ENCODE peak calls at places on chromosome 14, in six cellular contexts. O, N, P, T, F and S are unnamed samples.

GRCh38 chr14:60251877-60252276 is 2.9 kb downstream of the PPM1A start:
- DNase-seq in N (no peak), T (no peak), P (no peak), O (no peak), F (no peak), S (no peak)

GRCh38 chr14:33163109-33163508 is 224.4 kb downstream of the NPAS3 start:
- DNase-seq in O (no peak), P (no peak), F (no peak), T (no peak), N (no peak), S (no peak)

GRCh38 chr14:60485600-60486251 is at the start of gene C14orf39:
- DNase-seq in P (no peak), T (no peak), F (no peak), O (peak), N (no peak), S (no peak)

GRCh38 chr14:56339855-56340701 is 221.9 kb downstream of the PELI2 start:
- DNase-seq in P (peak), N (no peak), O (peak), T (peak), F (peak), S (no peak)

GRCh38 chr14:54877015-54877702 is 25.5 kb downstream of the GCH1 start:
- DNase-seq in O (peak), T (no peak), F (no peak), N (no peak), P (no peak), S (no peak)

GRCh38 chr14:36952702-36953101 is 219.7 kb downstream of the SLC25A21 start:
- DNase-seq in N (no peak), F (no peak), O (no peak), T (peak), P (no peak), S (no peak)

GRCh38 chr14:49310298-49310697 is 275.9 kb downstream of the RPS29 start:
- DNase-seq in N (no peak), F (no peak), P (no peak), O (no peak), T (no peak), S (no peak)

GRCh38 chr14:23047042-23047634 is 5.1 kb downstream of the PSMB11 start:
- DNase-seq in P (no peak), T (no peak), O (no peak), N (no peak), F (no peak), S (no peak)

GRCh38 chr14:100617715-100618693 is 30.8 kb upstream of the BEGAIN start:
- DNase-seq in O (peak), P (no peak), F (no peak), N (no peak), T (no peak), S (no peak)

GRCh38 chr14:68552597-68552996 is 240.3 kb downstream of the ZFP36L1 start:
- DNase-seq in T (no peak), F (no peak), O (no peak), P (no peak), N (no peak), S (no peak)

GRCh38 chr14:61558271-61558670 is 137.0 kb upstream of the HIF1A start:
- DNase-seq in T (no peak), F (no peak), O (no peak), P (no peak), N (no peak), S (no peak)

GRCh38 chr14:23259412-23259811 is 21.7 kb downstream of the RNF212B start:
- DNase-seq in P (no peak), N (no peak), F (no peak), T (no peak), O (no peak), S (no peak)

GRCh38 chr14:26841920-26842741 is 244.3 kb upstream of the NOVA1 start:
- DNase-seq in F (peak), T (peak), P (no peak), O (no peak), N (no peak), S (peak)

GRCh38 chr14:67331368-67332125 is 28.1 kb downstream of the ATP6V1D start:
- DNase-seq in O (no peak), N (no peak), P (no peak), T (no peak), F (no peak), S (no peak)

GRCh38 chr14:67418368-67419174 is 6.6 kb upstream of the PLEK2 start:
- DNase-seq in O (no peak), N (no peak), T (no peak), P (no peak), F (no peak), S (no peak)

GRCh38 chr14:47148686-47149085 is 497.1 kb upstream of the RPL10L start:
- DNase-seq in P (no peak), O (no peak), F (no peak), N (no peak), T (no peak), S (no peak)

GRCh38 chr14:100525615-100526014 is 61.6 kb downstream of the BEGAIN start:
- DNase-seq in N (no peak), F (no peak), O (no peak), T (no peak), P (no peak), S (no peak)

GRCh38 chr14:55136868-55137785 is 8.1 kb downstream of the LGALS3 start:
- DNase-seq in F (no peak), P (no peak), T (no peak), O (peak), N (no peak), S (no peak)

GRCh38 chr14:81516941-81517797 is 16.5 kb downstream of the SEL1L start:
- DNase-seq in O (no peak), P (no peak), F (peak), T (peak), N (no peak), S (no peak)

GRCh38 chr14:100612879-100613455 is 25.8 kb upstream of the BEGAIN start:
- DNase-seq in N (no peak), P (no peak), O (peak), F (no peak), T (no peak), S (no peak)

GRCh38 chr14:81311816-81312215 is 88.3 kb downstream of the STON2 start:
- DNase-seq in T (no peak), O (no peak), P (no peak), F (no peak), N (no peak), S (no peak)

GRCh38 chr14:59739794-59740193 is 130.8 kb downstream of the RTN1 start:
- DNase-seq in T (no peak), N (no peak), F (no peak), P (peak), O (no peak), S (no peak)

GRCh38 chr14:35949933-35950332 is 123.8 kb downstream of the BRMS1L start:
- DNase-seq in T (no peak), O (no peak), P (no peak), F (peak), N (no peak), S (no peak)

GRCh38 chr14:34461334-34462131 is 507 bp downstream of the SPTSSA start:
- DNase-seq in T (peak), P (no peak), F (peak), N (no peak), O (no peak), S (no peak)

GRCh38 chr14:96626121-96626768 is 124.1 kb downstream of the PAPOLA start:
- DNase-seq in N (no peak), F (no peak), O (no peak), T (no peak), P (no peak), S (no peak)

GRCh38 chr14:98208943-98209342 is 1063.1 kb downstream of the BCL11B start:
- DNase-seq in F (no peak), N (no peak), P (no peak), O (no peak), T (no peak), S (no peak)

GRCh38 chr14:53874704-53875103 is 81.9 kb downstream of the BMP4 start:
- DNase-seq in F (no peak), O (no peak), P (no peak), N (no peak), T (no peak), S (no peak)

GRCh38 chr14:101402936-101403660 is 158.2 kb upstream of the DIO3 start:
- DNase-seq in F (no peak), T (no peak), O (peak), N (no peak), P (no peak), S (no peak)

GRCh38 chr14:79404874-79405273 is 806.4 kb downstream of the DIO2 start:
- DNase-seq in F (no peak), N (no peak), T (no peak), P (no peak), O (no peak), S (no peak)

GRCh38 chr14:99280852-99281251 is 8.9 kb upstream of the BCL11B start:
- DNase-seq in O (no peak), P (no peak), F (no peak), T (no peak), N (no peak), S (no peak)

GRCh38 chr14:73771848-73772705 is 57.9 kb upstream of the PNMA1 start:
- DNase-seq in N (peak), P (peak), T (no peak), F (peak), O (peak), S (no peak)

GRCh38 chr14:37221073-37221472 is 23.3 kb downstream of the MIPOL1 start:
- DNase-seq in P (no peak), T (no peak), F (no peak), O (no peak), N (no peak), S (no peak)

GRCh38 chr14:100417466-100417865 is 94.3 kb downstream of the SLC25A47 start:
- DNase-seq in N (no peak), F (peak), O (peak), T (peak), P (no peak), S (peak)

DNA sequence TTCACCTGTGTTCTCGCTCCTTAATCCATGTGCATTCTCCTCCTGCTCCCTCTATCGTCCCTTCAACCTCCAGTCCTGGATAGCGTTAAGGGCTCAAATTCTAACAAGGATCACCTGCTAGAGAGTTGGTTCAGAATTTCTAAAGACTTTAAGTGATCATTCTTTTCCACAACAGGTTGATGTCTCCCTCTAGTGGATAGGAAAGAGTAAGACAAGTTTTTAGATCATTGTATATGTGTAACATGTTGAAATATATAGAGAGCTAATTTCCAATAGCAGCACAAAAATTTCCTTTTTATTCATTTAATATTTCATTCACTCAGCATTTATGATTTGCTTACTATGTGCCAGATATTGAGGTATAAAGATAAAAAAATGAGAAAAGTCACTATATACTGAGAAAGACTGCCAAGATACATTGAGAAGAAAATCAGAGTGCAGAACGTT is 9.3 kb upstream of the ESR2 start:
- DNase-seq in O (peak), F (peak), T (peak), P (peak), N (peak), S (peak)
- TF ChIP-seq REST in O (no peak), F (no peak), T (no peak), P (no peak), N (no peak), S (no peak)

DNA sequence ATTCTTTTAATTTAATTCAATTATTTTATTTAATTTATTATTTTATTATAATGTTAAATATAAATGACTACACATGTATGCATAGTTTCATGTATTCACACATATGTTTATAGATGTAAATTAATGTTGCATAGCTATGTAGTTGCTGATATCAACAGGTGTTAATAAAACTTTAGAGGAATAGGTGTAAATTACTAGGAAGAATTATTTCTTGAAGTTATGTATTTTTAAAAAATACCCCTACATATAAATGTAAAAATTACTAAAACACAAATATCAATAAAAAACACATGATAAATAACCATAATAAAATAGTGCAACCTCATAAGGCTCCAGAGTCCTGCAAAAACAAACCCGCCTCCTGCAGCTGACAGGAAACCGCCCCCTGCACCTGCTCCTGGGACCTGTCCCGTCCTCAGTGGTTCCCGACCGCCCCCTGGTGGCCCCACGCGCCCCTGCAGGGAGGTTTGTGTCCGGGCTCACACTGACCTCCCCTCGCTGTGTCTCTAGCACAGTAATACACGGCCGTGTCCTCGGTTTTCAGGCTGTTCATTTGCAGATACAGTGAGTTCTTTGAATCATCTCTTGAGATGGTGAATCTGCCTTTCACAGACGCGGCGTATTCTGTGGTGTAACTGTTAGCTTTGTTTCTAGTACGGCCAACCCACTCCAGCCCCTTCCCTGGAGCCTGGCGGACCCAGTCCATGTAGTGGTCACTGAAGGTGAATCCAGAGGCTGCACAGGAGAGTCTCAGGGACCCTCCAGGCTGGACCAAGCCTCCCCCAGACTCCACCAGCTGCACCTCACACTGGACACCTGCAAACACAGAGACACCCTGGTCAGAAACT is 1264.0 kb downstream of the TMEM121 start:
- DNase-seq in O (peak), P (peak), N (no peak), F (peak), T (peak), S (no peak)
- TF ChIP-seq REST in O (no peak), P (no peak), N (no peak), F (no peak), T (no peak), S (no peak)

DNA sequence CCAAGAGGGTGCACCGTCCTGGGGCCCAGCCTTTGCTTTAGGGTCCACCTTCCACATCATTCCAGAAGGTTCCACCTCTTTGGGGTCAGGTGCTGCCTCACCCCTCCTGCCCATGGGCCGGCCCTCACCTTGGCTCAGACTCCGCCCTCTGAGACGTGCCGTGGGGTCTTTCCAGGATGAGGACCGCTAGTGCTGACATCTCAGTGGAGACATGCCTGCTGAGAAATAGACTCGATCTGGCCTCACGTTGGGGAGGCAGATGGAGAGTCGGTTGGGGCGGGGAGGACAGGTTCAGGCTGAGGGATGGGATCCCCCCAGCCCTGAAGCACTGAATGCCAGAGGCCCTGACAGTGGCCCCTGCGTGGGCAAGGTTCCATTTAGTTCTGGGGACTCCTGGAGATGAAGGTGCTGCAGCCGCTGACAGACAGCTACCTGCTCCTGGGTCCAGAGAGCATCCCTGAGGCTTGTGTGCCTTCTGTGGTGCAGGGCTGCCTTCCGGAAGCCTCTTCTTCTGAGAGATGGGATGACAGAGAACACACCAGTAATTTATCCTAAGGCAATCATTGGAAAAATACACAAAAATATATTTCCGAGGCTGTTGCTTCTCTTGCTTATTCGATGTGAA is 185.3 kb downstream of the KIF26A start:
- DNase-seq in P (no peak), F (no peak), N (no peak), T (no peak), O (no peak), S (no peak)
- TF ChIP-seq REST in P (no peak), F (no peak), N (no peak), T (no peak), O (no peak), S (no peak)

DNA sequence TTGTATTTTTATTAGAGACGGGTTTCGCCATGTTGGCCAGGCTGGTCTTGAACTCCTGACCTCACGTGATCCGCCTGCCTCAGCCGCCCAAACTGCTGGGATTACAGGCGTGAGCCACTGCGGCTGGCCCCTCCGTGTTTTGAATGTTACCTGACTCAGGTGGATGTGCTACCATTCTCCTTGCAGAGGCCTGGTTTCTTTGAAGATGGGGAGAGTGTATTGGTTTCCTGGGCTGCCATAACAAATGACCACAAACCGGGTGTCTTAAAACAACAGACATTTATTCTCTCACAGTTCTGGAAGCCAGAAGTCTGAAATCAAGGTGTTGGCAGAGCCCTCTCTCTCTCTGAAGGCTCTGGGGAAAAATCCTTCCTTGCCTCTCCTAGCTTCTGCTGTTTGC is 98.0 kb downstream of the IRF2BPL start:
- DNase-seq in P (no peak), N (no peak), F (no peak), T (no peak), O (no peak), S (no peak)
- TF ChIP-seq REST in P (no peak), N (no peak), F (no peak), T (no peak), O (no peak), S (no peak)

GRCh38 chr14:104104006-104104901 is 18.8 kb downstream of the ASPG start:
- DNase-seq in O (no peak), P (no peak), T (no peak), F (no peak), N (no peak), S (no peak)
- TF ChIP-seq REST in O (no peak), P (no peak), T (no peak), F (no peak), N (no peak), S (no peak)

GRCh38 chr14:95069018-95069417 is 88.3 kb downstream of the DICER1 start:
- DNase-seq in N (no peak), P (no peak), T (no peak), O (no peak), F (no peak), S (no peak)
- TF ChIP-seq REST in N (no peak), P (no peak), T (no peak), O (no peak), F (no peak), S (no peak)

GRCh38 chr14:71317385-71318096 is 410.3 kb downstream of the PCNX1 start:
- DNase-seq in P (no peak), T (no peak), F (no peak), N (no peak), O (no peak), S (no peak)

GRCh38 chr14:71320734-71321555 is 413.7 kb downstream of the PCNX1 start:
- DNase-seq in N (no peak), P (no peak), T (peak), O (peak), F (no peak), S (no peak)

GRCh38 chr14:71320107-71320733 is 413.0 kb downstream of the PCNX1 start:
- DNase-seq in T (peak), N (peak), O (peak), P (peak), F (peak), S (peak)

GRCh38 chr14:71319646-71320045 is 412.4 kb downstream of the PCNX1 start:
- DNase-seq in P (no peak), N (no peak), T (peak), O (peak), F (no peak), S (peak)

DNA sequence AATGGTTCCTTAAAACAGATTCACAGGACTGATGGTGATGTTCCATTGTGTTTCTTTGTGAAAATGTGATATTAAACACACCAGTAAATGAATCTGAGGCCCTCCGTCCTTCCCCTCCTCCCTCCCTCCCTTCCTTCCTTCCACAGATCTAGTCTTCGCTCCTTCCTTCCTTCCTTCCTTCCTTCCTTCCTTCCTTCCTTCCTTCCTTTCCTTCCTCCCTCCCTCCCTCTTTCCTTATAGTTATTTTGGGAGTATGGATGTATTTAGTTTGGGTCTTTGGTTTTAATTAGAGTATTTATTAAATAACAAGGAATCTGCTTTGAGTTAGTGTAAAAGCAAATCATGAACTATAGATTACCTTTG is 410.8 kb downstream of the PCNX1 start:
- DNase-seq in N (no peak), P (no peak), O (no peak), F (no peak), T (no peak), S (no peak)
- TF ChIP-seq REST in N (no peak), P (no peak), O (no peak), F (no peak), T (no peak), S (no peak)